ENCODE peak calls at places on chromosomes 2 and 18, in ten cellular contexts. Y, W, R, P, M, G, N, H, E and D are unnamed samples.

GRCh38 chr2:160114020-160114419 is 51.6 kb upstream of the PLA2R1 start:
- DNase-seq in H (no peak), W (no peak), N (no peak), M (no peak), E (no peak), G (no peak), Y (no peak), P (no peak), R (no peak), D (no peak)

GRCh38 chr2:230326453-230327417 is at the start of gene SP140L:
- DNase-seq in N (peak), R (peak), G (peak), E (peak), Y (no peak), W (peak), P (peak), M (peak), H (peak), D (peak)

GRCh38 chr2:229429529-229430067 is 158.5 kb upstream of the PID1 start:
- DNase-seq in R (no peak), Y (no peak), E (no peak), P (no peak), M (no peak), N (no peak), W (no peak), G (no peak), H (no peak), D (no peak)

GRCh38 chr2:134462791-134463725 is 209.2 kb downstream of the MGAT5 start:
- DNase-seq in M (no peak), R (no peak), P (no peak), Y (no peak), G (no peak), W (no peak), E (no peak), N (no peak), H (no peak), D (no peak)

GRCh38 chr2:191362841-191363240 is 117.6 kb downstream of the MYO1B start:
- DNase-seq in H (no peak), N (no peak), E (no peak), Y (no peak), R (no peak), M (no peak), G (no peak), P (no peak), W (no peak), D (no peak)

GRCh38 chr2:224711381-224711780 is 4.8 kb downstream of the CCDC195 start:
- DNase-seq in R (no peak), E (no peak), W (no peak), P (peak), Y (no peak), N (no peak), M (no peak), G (no peak), H (no peak), D (no peak)

GRCh38 chr2:132623096-132623839 is 46.7 kb downstream of the LYPD1 start:
- DNase-seq in H (no peak), E (no peak), P (peak), N (no peak), R (no peak), M (no peak), Y (no peak), W (no peak), G (no peak), D (peak)

GRCh38 chr2:219627105-219628100 is at the start of gene SLC4A3:
- DNase-seq in M (no peak), G (no peak), N (peak), R (peak), W (peak), H (no peak), P (no peak), Y (peak), E (no peak), D (no peak)

GRCh38 chr2:239307221-239307569 is 93.6 kb downstream of the HDAC4 start:
- DNase-seq in P (no peak), N (no peak), E (peak), G (no peak), Y (no peak), H (no peak), R (no peak), M (no peak), W (no peak), D (no peak)

GRCh38 chr2:109063326-109063670 is 65.7 kb upstream of the SH3RF3 start:
- DNase-seq in P (no peak), G (no peak), W (no peak), N (no peak), H (no peak), Y (peak), E (no peak), R (no peak), M (no peak), D (no peak)

GRCh38 chr18:75135158-75135725 is 73.7 kb downstream of the PTGR3 start:
- DNase-seq in R (no peak), G (no peak), W (no peak), P (no peak), H (no peak), E (no peak), M (no peak), Y (no peak), N (no peak), D (no peak)

GRCh38 chr2:155026646-155027045 is 328.2 kb downstream of the KCNJ3 start:
- DNase-seq in Y (peak), P (no peak), E (no peak), H (no peak), R (no peak), W (no peak), M (no peak), G (no peak), N (no peak), D (no peak)

GRCh38 chr18:36504928-36505327 is 207.4 kb downstream of the FHOD3 start:
- DNase-seq in H (no peak), P (no peak), E (no peak), Y (no peak), G (no peak), N (no peak), R (no peak), W (no peak), M (no peak), D (no peak)

GRCh38 chr2:217685255-217685605 is 317.6 kb downstream of the TNS1 start:
- DNase-seq in P (peak), G (peak), M (no peak), Y (no peak), W (peak), E (no peak), H (no peak), R (no peak), N (peak), D (peak)

GRCh38 chr2:176093145-176093888 is 796 bp downstream of the HOXD13 start:
- DNase-seq in Y (peak), R (no peak), W (no peak), G (no peak), M (no peak), H (no peak), E (no peak), N (no peak), P (no peak), D (no peak)

GRCh38 chr2:58913082-58913726 is 672.1 kb upstream of the FANCL start:
- DNase-seq in P (no peak), G (no peak), Y (no peak), W (no peak), N (no peak), H (no peak), R (no peak), M (no peak), E (no peak), D (no peak)